ENCODE peak calls at places on chromosomes 3 and 15, in eight cellular contexts. K is tibial nerve, U is A549, W is heart right ventricle, V is endothelial cell, E is epithelial cell of esophagus, R is cardiac muscle cell, H is natural killer cell. J is an unnamed sample.

GRCh38 chr3:10772230-10773161 is 43.5 kb upstream of the SLC6A11 start:
- DNase-seq in K (no peak), U (peak; percentile 37), W (no peak), V (peak; percentile 29), E (peak; percentile 66), R (no peak), H (no peak), J (no peak)

GRCh38 chr15:70259640-70260066 is 161.9 kb upstream of the TLE3 start:
- DNase-seq in K (no peak), U (peak; percentile 62), W (no peak), V (peak; percentile 30), E (no peak), R (no peak), H (no peak), J (no peak)

GRCh38 chr3:179037361-179037760 is 34.2 kb downstream of the ZMAT3 start:
- DNase-seq in K (no peak), U (no peak), W (peak; percentile 58), V (no peak), E (peak; percentile 94), R (no peak), H (no peak), J (no peak)

GRCh38 chr3:183814240-183814639 is 11.1 kb downstream of the MAP6D1 start:
- DNase-seq in K (no peak), U (no peak), W (no peak), V (no peak), E (no peak), R (no peak), H (no peak), J (no peak)

GRCh38 chr3:130963878-130964277 is 62.7 kb downstream of the ASTE1 start:
- DNase-seq in K (no peak), U (peak; percentile 3), W (no peak), V (no peak), E (peak; percentile 93), R (no peak), H (no peak), J (no peak)

GRCh38 chr3:30611613-30612421 is 5.4 kb downstream of the TGFBR2 start:
- DNase-seq in K (no peak), U (peak; percentile 57), W (no peak), V (no peak), E (peak; percentile 86), R (no peak), H (no peak), J (no peak)

GRCh38 chr15:78339559-78339958 is 594 bp upstream of the CRABP1 start:
- DNase-seq in K (no peak), U (no peak), W (no peak), V (no peak), E (no peak), R (no peak), H (no peak), J (no peak)

GRCh38 chr3:87358066-87358465 is 81.7 kb upstream of the POU1F1 start:
- DNase-seq in K (no peak), U (no peak), W (no peak), V (no peak), E (peak; percentile 26), R (no peak), H (no peak), J (no peak)

GRCh38 chr3:71022552-71023335 is 560.8 kb downstream of the FOXP1 start:
- DNase-seq in K (no peak), U (no peak), W (no peak), V (peak; percentile 42), E (peak; percentile 59), R (peak; percentile 37), H (no peak), J (no peak)

GRCh38 chr3:131998027-131998426 is 36.8 kb downstream of the CPNE4 start:
- DNase-seq in K (no peak), U (no peak), W (no peak), V (no peak), E (no peak), R (no peak), H (no peak), J (no peak)

GRCh38 chr3:30694148-30694547 is 87.7 kb downstream of the TGFBR2 start:
- DNase-seq in K (no peak), U (no peak), W (no peak), V (no peak), E (no peak), R (no peak), H (no peak), J (no peak)

GRCh38 chr3:46612324-46612723 is at the start of gene FAM240A:
- DNase-seq in K (peak; percentile 52), U (no peak), W (no peak), V (no peak), E (no peak), R (no peak), H (no peak), J (no peak)

GRCh38 chr3:8233938-8234337 is 267.7 kb upstream of the LMCD1 start:
- DNase-seq in K (no peak), U (no peak), W (no peak), V (no peak), E (no peak), R (no peak), H (no peak), J (no peak)

GRCh38 chr3:186757686-186758220 is 25.6 kb upstream of the EIF4A2 start:
- DNase-seq in K (no peak), U (no peak), W (no peak), V (no peak), E (no peak), R (no peak), H (no peak), J (no peak)

GRCh38 chr3:111159391-111159790 is 87.8 kb downstream of the NECTIN3 start:
- DNase-seq in K (no peak), U (no peak), W (no peak), V (no peak), E (peak; percentile 50), R (no peak), H (no peak), J (no peak)

GRCh38 chr15:95937128-95937528 is 393.4 kb upstream of the NR2F2 start:
- DNase-seq in K (no peak), U (no peak), W (no peak), V (no peak), E (no peak), R (no peak), H (no peak), J (no peak)

DNA sequence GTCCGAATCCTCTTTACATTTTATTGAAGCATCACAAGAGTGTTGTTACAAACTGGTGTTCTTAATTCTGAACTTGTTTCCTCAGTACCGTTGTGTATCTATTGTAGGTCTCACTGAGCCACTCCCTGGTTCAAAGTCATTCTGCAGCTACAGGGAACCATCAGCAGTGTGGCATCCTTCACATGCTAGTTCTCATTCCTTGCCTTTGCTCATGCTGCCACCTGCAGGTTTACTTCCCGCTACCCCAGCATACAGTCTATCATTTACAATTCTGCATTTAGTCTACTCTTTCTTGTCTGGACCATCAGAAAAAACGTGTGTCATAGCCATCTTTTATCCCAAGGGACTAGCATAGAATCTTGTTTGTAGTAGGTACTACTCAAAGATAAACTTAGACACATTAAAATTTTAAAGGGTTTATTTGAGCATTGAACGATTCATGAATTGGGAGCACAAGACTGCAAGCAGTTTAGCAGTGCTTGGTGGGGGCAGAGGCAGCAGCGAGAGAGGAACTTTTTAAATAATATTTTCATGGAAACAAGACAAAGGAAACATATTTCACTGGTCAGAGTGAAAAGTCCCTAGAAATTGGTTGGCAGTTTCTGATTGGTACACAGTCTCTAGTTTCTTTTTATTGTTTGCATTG is 402.1 kb downstream of the CADM2 start:
- DNase-seq in K (peak; percentile 24), U (peak; percentile 6), W (no peak), V (peak; percentile 63), E (peak; percentile 76), R (peak; percentile 69), H (no peak), J (no peak)
- TF ChIP-seq CTCF in K (no peak), U (peak; percentile 67), W (peak; percentile 37), V (no peak), E (peak; percentile 89), R (peak; percentile 20), H (no peak), J (no peak)

GRCh38 chr3:142815803-142816202 is 73.1 kb downstream of the PCOLCE2 start:
- DNase-seq in K (no peak), U (no peak), W (no peak), V (no peak), E (no peak), R (no peak), H (no peak), J (no peak)
- TF ChIP-seq CTCF in K (no peak), U (no peak), W (no peak), V (no peak), E (no peak), R (no peak), H (no peak), J (no peak)

DNA sequence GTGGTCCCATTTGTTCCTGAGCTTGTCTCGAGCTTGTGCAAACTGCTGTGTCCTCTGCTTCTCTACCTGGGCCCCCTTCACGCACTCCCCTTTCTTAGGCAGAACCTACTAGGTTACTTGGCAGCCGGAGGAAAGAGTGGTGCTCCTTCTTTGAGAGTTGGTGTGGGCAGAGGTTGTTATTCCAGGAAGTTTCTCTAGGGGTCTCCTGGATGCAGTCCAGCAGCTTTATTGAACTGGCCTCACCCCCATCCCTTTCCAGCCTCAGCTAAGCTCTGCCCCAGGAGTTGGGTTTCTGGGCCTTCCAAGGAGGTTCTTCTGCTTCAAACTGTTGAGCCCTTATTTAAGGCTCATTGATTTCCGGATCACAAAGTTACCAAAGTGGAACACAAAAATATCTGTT is 103.2 kb downstream of the C3orf70 start:
- DNase-seq in K (no peak), U (no peak), W (no peak), V (no peak), E (no peak), R (no peak), H (no peak), J (no peak)
- TF ChIP-seq CTCF in K (no peak), U (no peak), W (no peak), V (no peak), E (no peak), R (no peak), H (no peak), J (no peak)

GRCh38 chr3:17979248-17979647 is 236.8 kb upstream of the TBC1D5 start:
- DNase-seq in K (no peak), U (no peak), W (no peak), V (peak; percentile 10), E (peak; percentile 3), R (peak; percentile 47), H (no peak), J (no peak)
- TF ChIP-seq CTCF in K (no peak), U (peak; percentile 32), W (peak; percentile 6), V (no peak), E (peak; percentile 10), R (no peak), H (no peak), J (no peak)

J was measured in CD14-positive monocyte.